ENCODE peak calls at places on chromosomes 12 and 14, in seven cellular contexts. R is neuronal stem cell, D is mesenchymal stem cell, B is H9, P is H1, T is trophoblast cell, J is IMR-90. A is an unnamed sample.
A peak's percentile ranks its signal among the peaks of the same experiment; 100 is the strongest.

GRCh38 chr14:103247169-103247606 is 86.8 kb upstream of the EIF5 start:
- DNase-seq in J (no peak), T (peak; percentile 88), R (no peak), B (no peak), D (peak; percentile 79), P (no peak), A (peak; percentile 18)

GRCh38 chr14:77599894-77600293 is 16.5 kb downstream of the SPTLC2 start:
- DNase-seq in R (no peak), T (no peak), P (no peak), B (no peak), J (no peak), D (no peak), A (no peak)

GRCh38 chr12:94783343-94783742 is 133.0 kb upstream of the TMCC3 start:
- DNase-seq in T (no peak), R (no peak), D (no peak), J (no peak), B (no peak), P (no peak), A (no peak)

GRCh38 chr14:69990319-69990718 is 111.1 kb downstream of the SMOC1 start:
- DNase-seq in B (no peak), R (no peak), T (no peak), P (no peak), D (no peak), J (no peak), A (no peak)

GRCh38 chr12:57128519-57129247 is 400 bp downstream of the LRP1 start:
- DNase-seq in J (no peak), P (no peak), R (no peak), D (no peak), T (peak; percentile 46), B (peak; percentile 69), A (peak; percentile 51)

GRCh38 chr12:106120578-106121105 is 18.1 kb downstream of the NUAK1 start:
- DNase-seq in D (peak; percentile 54), J (no peak), B (no peak), T (no peak), P (no peak), R (no peak), A (no peak)

GRCh38 chr12:5798242-5799015 is 146.6 kb downstream of the ANO2 start:
- DNase-seq in R (no peak), P (no peak), D (no peak), B (no peak), J (no peak), T (peak; percentile 86), A (no peak)

GRCh38 chr14:94904636-94905035 is 134.7 kb upstream of the GSC start:
- DNase-seq in B (no peak), R (peak; percentile 18), D (peak; percentile 12), T (peak; percentile 80), J (peak; percentile 34), P (peak; percentile 3), A (peak; percentile 65)

GRCh38 chr12:60205500-60205899 is 609.7 kb downstream of the SLC16A7 start:
- DNase-seq in R (no peak), J (peak; percentile 41), D (peak; percentile 7), B (no peak), T (peak; percentile 53), P (no peak), A (peak; percentile 59)

GRCh38 chr14:103519837-103520212 is 2.8 kb downstream of the CKB start:
- DNase-seq in R (no peak), J (no peak), D (no peak), P (no peak), B (no peak), T (peak; percentile 50), A (no peak)

GRCh38 chr14:101573289-101573688 is 12.0 kb downstream of the DIO3 start:
- DNase-seq in J (no peak), T (no peak), B (no peak), R (no peak), P (no peak), D (no peak), A (no peak)

GRCh38 chr14:37150414-37150813 is 22.0 kb downstream of the SLC25A21 start:
- DNase-seq in R (no peak), B (no peak), T (peak; percentile 53), J (peak; percentile 58), D (peak; percentile 60), P (no peak), A (peak; percentile 40)

GRCh38 chr12:31001581-31002360 is 71.9 kb upstream of the DDX11 start:
- DNase-seq in J (no peak), B (no peak), R (no peak), P (no peak), D (no peak), T (no peak), A (no peak)
- H2BK120ac ChIP-seq in J (peak overlapping the region; percentile 78), B (no peak overlapping the region), R (no peak overlapping the region), P (no peak overlapping the region), D (no peak overlapping the region), T (no peak overlapping the region), A (no peak overlapping the region)

DNA sequence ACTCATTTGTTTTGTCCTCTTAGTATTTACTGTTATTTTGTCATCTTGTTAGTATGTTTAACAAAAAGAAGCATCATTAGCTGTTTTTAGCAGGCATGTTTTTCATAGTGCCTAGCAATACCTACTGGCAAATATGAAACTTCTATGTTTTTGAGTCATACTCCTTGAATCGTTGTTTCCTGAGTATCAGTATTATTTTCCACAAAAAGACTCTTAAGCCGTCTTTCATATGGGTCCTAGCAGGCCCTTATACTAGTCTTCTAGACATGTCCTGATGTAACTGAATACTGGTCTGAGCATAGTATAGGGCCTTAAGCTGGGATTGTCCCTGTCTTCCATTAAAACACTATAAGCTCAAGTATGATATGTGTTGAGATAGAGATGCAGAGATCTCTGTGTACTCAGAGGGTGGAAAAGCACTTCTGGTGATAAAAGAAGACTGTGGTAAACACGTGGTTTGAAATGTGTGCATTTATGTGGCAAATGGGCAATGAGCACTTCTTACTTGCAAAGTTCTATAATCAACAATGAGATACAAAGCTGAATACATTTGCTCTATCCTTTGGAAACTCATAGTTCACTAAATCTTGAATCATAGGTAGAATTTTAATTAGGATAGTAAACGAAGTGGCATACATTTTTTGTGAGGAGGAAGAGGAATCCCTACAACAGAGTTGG is 348.8 kb downstream of the PDZRN4 start:
- DNase-seq in R (no peak), D (no peak), B (no peak), T (no peak), P (no peak), J (no peak), A (no peak)
- H3K4me2 ChIP-seq in R (no peak overlapping the region), D (no peak overlapping the region), B (no peak overlapping the region), T (no peak overlapping the region), P (no peak overlapping the region), J (no peak overlapping the region), A (no peak overlapping the region)

GRCh38 chr12:50955697-50956096 is 3.4 kb downstream of the HIGD1C start:
- DNase-seq in P (no peak), R (no peak), D (no peak), T (no peak), J (no peak), B (no peak), A (no peak)
- H4K8ac ChIP-seq in P (no peak overlapping the region), R (no peak overlapping the region), D (no peak overlapping the region), T (no peak overlapping the region), J (no peak overlapping the region), B (no peak overlapping the region), A (no peak overlapping the region)

DNA sequence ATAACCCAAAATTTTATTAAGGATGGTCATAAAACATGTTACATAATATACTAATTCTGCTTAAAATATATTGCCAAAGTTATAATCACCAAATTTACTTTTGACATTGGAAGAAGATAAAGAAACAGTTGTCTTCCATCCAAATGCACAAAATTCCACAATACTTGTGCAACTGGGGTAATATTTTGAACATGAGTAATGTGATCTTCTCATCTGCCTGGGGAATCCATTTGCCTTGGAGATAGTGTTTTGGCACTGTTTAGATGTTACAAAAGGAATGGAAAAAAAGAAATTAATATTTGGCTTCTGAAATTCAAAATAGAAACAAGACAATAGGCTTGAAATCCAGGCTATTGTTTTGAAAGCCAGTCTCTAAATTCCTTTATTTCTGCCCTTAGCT is 9.1 kb downstream of the GPR19 start:
- DNase-seq in J (peak; percentile 59), T (peak; percentile 73), R (no peak), P (no peak), B (no peak), D (no peak), A (no peak)
- H2BK120ac ChIP-seq in J (no peak overlapping the region), T (no peak overlapping the region), R (no peak overlapping the region), P (no peak overlapping the region), B (no peak overlapping the region), D (no peak overlapping the region), A (no peak overlapping the region)

DNA sequence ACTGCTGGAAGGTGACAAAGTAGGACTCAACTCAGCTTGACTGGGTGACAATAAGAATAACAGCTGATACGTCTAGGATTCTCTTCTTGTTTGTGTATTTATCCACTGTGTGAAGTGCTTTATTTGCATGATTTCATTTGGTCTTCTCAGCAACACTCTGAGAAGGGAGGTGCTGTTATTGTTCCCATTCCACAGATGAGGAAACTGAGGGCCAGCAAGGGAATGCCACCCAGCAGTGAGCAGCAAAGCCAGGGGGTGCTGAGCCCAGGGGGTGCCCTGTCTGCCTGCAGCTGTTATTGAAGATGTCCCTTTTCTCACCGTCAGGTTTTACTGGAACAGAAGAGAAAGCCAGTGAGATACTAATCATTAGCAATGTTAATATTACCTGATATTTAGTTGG is 62.8 kb downstream of the RNFT2 start:
- DNase-seq in P (no peak), J (no peak), D (no peak), R (no peak), B (no peak), T (no peak), A (no peak)
- H3K4me2 ChIP-seq in P (no peak overlapping the region), J (no peak overlapping the region), D (no peak overlapping the region), R (no peak overlapping the region), B (no peak overlapping the region), T (no peak overlapping the region), A (no peak overlapping the region)

GRCh38 chr12:4681732-4682131 is 32.8 kb downstream of the NDUFA9 start:
- DNase-seq in T (no peak), J (no peak), P (no peak), D (no peak), R (no peak), B (no peak), A (no peak)
- H4K8ac ChIP-seq in T (no peak overlapping the region), J (no peak overlapping the region), P (no peak overlapping the region), D (no peak overlapping the region), R (no peak overlapping the region), B (no peak overlapping the region), A (no peak overlapping the region)

DNA sequence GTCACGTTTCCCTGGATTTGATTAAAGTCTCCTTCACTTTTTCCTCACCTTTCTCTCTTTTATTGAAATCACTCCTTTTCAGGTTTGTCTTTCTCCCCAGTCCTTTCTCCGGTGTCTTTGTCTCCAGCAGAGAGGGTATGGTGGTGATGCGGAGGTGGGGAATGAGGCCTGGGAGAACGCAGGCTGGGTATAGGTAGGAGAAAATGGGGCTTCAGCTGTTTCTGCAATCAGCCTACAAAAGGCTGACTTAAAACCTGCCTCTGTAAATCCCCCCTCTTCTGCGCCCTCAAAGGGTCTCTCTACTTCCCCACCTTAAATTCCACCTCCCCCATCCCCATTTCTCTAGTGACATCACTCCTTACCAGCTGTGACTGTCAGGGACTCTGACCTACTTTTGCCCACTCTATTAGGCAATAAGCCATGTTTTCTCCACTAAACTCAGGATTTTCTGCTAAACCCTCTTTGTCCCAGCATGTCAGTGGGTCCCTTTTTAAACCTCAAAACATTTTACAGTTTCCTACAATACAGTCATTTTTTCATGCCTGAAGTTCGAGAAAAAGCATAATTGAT is 8.1 kb upstream of the RIMKLB start:
- DNase-seq in P (no peak), R (no peak), T (no peak), J (no peak), D (no peak), B (no peak), A (peak; percentile 54)
- H2BK120ac ChIP-seq in P (peak overlapping the region; percentile 7), R (no peak overlapping the region), T (peak overlapping the region; percentile 26), J (no peak overlapping the region), D (no peak overlapping the region), B (no peak overlapping the region), A (no peak overlapping the region)

GRCh38 chr12:31089072-31089471 is 15.4 kb downstream of the DDX11 start:
- DNase-seq in B (peak; percentile 28), P (no peak), T (no peak), D (no peak), R (no peak), J (no peak), A (no peak)
- H3K4me2 ChIP-seq in B (no peak overlapping the region), P (no peak overlapping the region), T (no peak overlapping the region), D (no peak overlapping the region), R (no peak overlapping the region), J (no peak overlapping the region), A (no peak overlapping the region)